ENCODE peak calls at places on chromosomes 12 and 14, in seven cellular contexts. X, Z, A, B, M, T and P are unnamed samples.
A peak's percentile ranks its signal among the peaks of the same experiment; 100 is the strongest.

GRCh38 chr12:28440209-28440608 is 250.0 kb downstream of the CCDC91 start:
- DNase-seq in M (no peak), Z (no peak), B (no peak), T (no peak), X (no peak), A (no peak), P (no peak)

GRCh38 chr12:80053048-80053790 is 46.1 kb upstream of the OTOGL start:
- DNase-seq in A (peak; percentile 84), X (no peak), T (no peak), M (peak; percentile 84), Z (no peak), B (no peak), P (no peak)

GRCh38 chr14:22542360-22542759 is 46.7 kb downstream of the DAD1 start:
- DNase-seq in Z (no peak), T (no peak), M (no peak), X (no peak), B (no peak), A (no peak), P (no peak)

GRCh38 chr12:53047221-53048032 is 2.4 kb upstream of the TNS2 start:
- DNase-seq in B (peak; percentile 88), X (peak; percentile 63), Z (peak; percentile 61), M (peak; percentile 96), T (peak; percentile 40), A (peak; percentile 80), P (no peak)

GRCh38 chr12:12486661-12487240 is 75.9 kb downstream of the DUSP16 start:
- DNase-seq in B (peak; percentile 62), X (no peak), M (no peak), Z (no peak), A (no peak), T (no peak), P (peak; percentile 57)

GRCh38 chr14:61839452-61839851 is 77.2 kb downstream of the SNAPC1 start:
- DNase-seq in B (no peak), A (peak; percentile 89), Z (no peak), M (no peak), T (no peak), X (no peak), P (no peak)

GRCh38 chr12:107079172-107080011 is 14.0 kb downstream of the CRY1 start:
- DNase-seq in Z (no peak), M (no peak), B (no peak), A (peak; percentile 60), T (no peak), X (no peak), P (no peak)

GRCh38 chr12:42666671-42667243 is 77.2 kb upstream of the PRICKLE1 start:
- DNase-seq in A (no peak), X (no peak), Z (no peak), M (no peak), T (no peak), B (no peak), P (no peak)

GRCh38 chr14:77302926-77303325 is 17.8 kb downstream of the POMT2 start:
- DNase-seq in B (peak; percentile 32), M (no peak), T (peak; percentile 10), A (peak; percentile 36), Z (no peak), X (no peak), P (no peak)

GRCh38 chr12:53414756-53415417 is 8.8 kb upstream of the AMHR2 start:
- DNase-seq in B (peak; percentile 2), A (peak; percentile 25), T (no peak), X (no peak), M (no peak), Z (no peak), P (no peak)

GRCh38 chr12:77401062-77401461 is 335.7 kb upstream of the E2F7 start:
- DNase-seq in T (no peak), B (no peak), X (no peak), Z (no peak), M (no peak), A (no peak), P (no peak)

GRCh38 chr14:52131640-52132320 is 62.9 kb upstream of the NID2 start:
- DNase-seq in X (no peak), M (peak; percentile 82), Z (peak; percentile 87), A (peak; percentile 98), B (peak; percentile 57), T (peak; percentile 30), P (peak; percentile 4)

GRCh38 chr14:67411820-67412421 is at the start of gene PLEK2:
- DNase-seq in A (peak; percentile 33), M (peak; percentile 92), T (peak; percentile 33), Z (no peak), X (peak; percentile 7), B (no peak), P (no peak)

GRCh38 chr14:63951025-63951424 is 98.2 kb downstream of the SYNE2 start:
- DNase-seq in A (no peak), T (no peak), M (no peak), B (no peak), X (no peak), Z (no peak), P (no peak)